ENCODE peak calls at places on chromosome 2, in eight cellular contexts. P is GM23338, E is K562, U is SK-N-SH, R is HepG2, H is GM12878, W is HL-60, S is HCT116. D is an unnamed sample.
A peak's percentile ranks its signal among the peaks of the same experiment; 100 is the strongest.

GRCh38 chr2:109613922-109614714 is at the start of the genes SEPTIN10 and SOWAHC:
- DNase-seq in P (peak; percentile 97), E (peak; percentile 23), U (peak; percentile 98), R (peak; percentile 98), H (peak; percentile 57), W (peak; percentile 11), S (peak; percentile 97), D (peak; percentile 92)

GRCh38 chr2:28356095-28356911 is 36.4 kb upstream of the FOSL2 start:
- DNase-seq in P (no peak), E (peak; percentile 63), U (peak; percentile 90), R (no peak), H (no peak), W (peak; percentile 60), S (no peak), D (no peak)

GRCh38 chr2:96306370-96306769 is 1.0 kb upstream of the SNRNP200 start:
- DNase-seq in P (no peak), E (no peak), U (no peak), R (peak; percentile 16), H (no peak), W (no peak), S (no peak), D (no peak)

GRCh38 chr2:65728477-65729180 is 296.2 kb upstream of the SPRED2 start:
- DNase-seq in P (no peak), E (no peak), U (no peak), R (no peak), H (no peak), W (no peak), S (peak; percentile 48), D (peak; percentile 42)

GRCh38 chr2:181273986-181274385 is 183.2 kb upstream of the ITGA4 start:
- DNase-seq in P (no peak), E (no peak), U (no peak), R (no peak), H (no peak), W (no peak), S (no peak), D (no peak)

GRCh38 chr2:224436634-224437033 is 34.7 kb upstream of the FAM124B start:
- DNase-seq in P (no peak), E (no peak), U (no peak), R (no peak), H (no peak), W (no peak), S (no peak), D (no peak)

GRCh38 chr2:85785027-85785822 is 31.4 kb downstream of the ATOH8 start:
- DNase-seq in P (no peak), E (no peak), U (no peak), R (no peak), H (no peak), W (no peak), S (no peak), D (no peak)

GRCh38 chr2:29215073-29215472 is 99.9 kb downstream of the CLIP4 start:
- DNase-seq in P (no peak), E (no peak), U (peak; percentile 7), R (no peak), H (no peak), W (no peak), S (no peak), D (no peak)

GRCh38 chr2:86302320-86302719 is 35.1 kb downstream of the REEP1 start:
- DNase-seq in P (no peak), E (no peak), U (no peak), R (no peak), H (no peak), W (no peak), S (no peak), D (no peak)

GRCh38 chr2:216339456-216340279 is 32.6 kb downstream of the MARCHF4 start:
- DNase-seq in P (peak; percentile 96), E (no peak), U (peak; percentile 59), R (no peak), H (no peak), W (no peak), S (no peak), D (no peak)

GRCh38 chr2:207330912-207331311 is 165.2 kb upstream of the KLF7 start:
- DNase-seq in P (no peak), E (no peak), U (no peak), R (no peak), H (peak; percentile 97), W (no peak), S (peak; percentile 94), D (peak; percentile 65)

GRCh38 chr2:17030070-17030469 is 364.4 kb upstream of the CYRIA start:
- DNase-seq in P (no peak), E (no peak), U (peak; percentile 64), R (no peak), H (no peak), W (no peak), S (no peak), D (no peak)

GRCh38 chr2:41187683-41188082 is 735.8 kb upstream of the SLC8A1 start:
- DNase-seq in P (no peak), E (no peak), U (no peak), R (no peak), H (no peak), W (no peak), S (no peak), D (no peak)
- TF ChIP-seq POLR2AphosphoS5 in P (no peak), E (no peak), U (no peak), R (no peak), H (no peak), W (no peak), S (no peak), D (no peak)

DNA sequence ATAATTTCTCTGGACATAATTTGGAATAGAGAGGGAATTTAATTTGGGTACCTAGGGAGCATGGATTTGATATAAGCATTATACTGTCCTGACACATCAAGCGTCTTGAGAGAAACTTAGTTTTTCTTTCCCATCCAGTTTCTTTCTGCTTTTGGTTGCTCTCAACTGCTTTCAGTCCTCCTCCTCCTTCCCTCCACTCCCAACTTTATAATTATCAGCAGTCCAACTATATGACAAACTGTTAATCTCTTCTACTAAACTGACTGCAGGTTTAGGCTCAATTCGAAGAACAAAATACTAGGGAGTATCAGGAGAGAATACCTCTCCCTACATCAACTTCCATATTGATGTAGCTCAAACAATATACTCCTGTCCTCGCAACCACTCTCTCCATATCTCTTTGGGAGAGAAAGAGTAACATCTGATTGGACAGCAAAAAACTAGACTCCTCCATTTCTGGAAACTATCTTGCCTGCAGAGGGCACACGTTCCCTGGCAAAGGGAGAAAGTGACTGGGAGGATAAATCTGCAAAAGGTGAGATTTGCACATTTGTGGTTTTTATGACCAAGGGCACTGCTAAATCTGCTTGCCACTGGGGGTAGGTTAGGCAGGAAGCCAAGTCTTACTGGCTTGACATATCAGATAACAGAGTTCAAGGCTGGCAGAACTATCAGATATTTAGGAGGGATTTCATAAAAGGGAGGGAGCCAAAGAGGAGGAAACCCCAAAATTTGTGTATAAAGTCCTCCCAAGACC is 40.1 kb downstream of the ICA1L start:
- DNase-seq in P (peak; percentile 73), E (peak; percentile 21), U (peak; percentile 64), R (peak; percentile 79), H (peak; percentile 61), W (peak; percentile 66), S (peak; percentile 61), D (peak; percentile 43)
- TF ChIP-seq REST in P (no peak), E (no peak), U (no peak), R (no peak), H (no peak), W (no peak), S (no peak), D (no peak)

DNA sequence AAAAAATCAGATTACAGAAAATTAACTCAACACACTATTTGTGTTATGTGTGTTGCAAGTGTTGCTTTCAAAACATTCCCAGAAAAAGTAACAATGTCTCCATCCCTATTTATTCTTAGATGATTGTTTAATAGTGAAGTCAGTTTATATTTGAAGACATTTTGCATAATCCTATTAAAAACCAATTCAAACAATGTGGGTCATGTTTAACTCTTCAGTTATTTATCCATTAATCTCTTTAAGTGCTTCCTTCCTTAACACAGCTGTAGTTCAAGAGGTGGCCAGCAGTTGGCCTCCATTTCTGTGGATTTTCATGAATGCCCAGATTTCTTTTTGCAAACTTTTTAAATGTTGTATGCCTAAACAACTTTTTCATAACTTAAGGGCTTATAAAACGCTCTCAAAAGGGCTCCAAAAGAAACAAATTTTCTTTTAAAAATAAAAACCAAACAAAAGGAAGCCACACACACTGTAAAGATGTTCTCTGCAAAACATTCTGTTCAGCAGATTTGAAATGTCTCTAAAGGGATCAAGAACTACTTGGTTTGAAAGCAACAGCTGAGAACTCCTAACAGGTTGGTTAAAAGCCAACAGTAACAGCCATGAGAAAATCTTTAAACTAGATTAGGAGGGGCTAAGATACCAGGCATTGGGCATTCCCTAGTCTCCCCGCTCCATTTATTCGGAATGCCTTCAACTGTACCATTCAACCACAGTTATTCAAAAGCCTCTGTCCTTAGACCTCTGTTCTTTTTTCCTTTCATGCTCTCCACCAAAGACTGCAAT is 71.5 kb downstream of the THADA start:
- DNase-seq in P (peak; percentile 28), E (peak; percentile 46), U (no peak), R (no peak), H (no peak), W (no peak), S (no peak), D (no peak)
- TF ChIP-seq CTCF in P (peak; percentile 49), E (peak; percentile 41), U (peak; percentile 55), R (no peak), H (peak; percentile 3), W (no peak), S (peak; percentile 52), D (peak; percentile 35)

GRCh38 chr2:218326315-218326714 is 30.3 kb upstream of the CATIP start:
- DNase-seq in P (no peak), E (no peak), U (no peak), R (no peak), H (no peak), W (no peak), S (no peak), D (no peak)

GRCh38 chr2:218322756-218323525 is 30.6 kb upstream of the TMBIM1 start:
- DNase-seq in P (peak; percentile 96), E (peak; percentile 98), U (peak; percentile 97), R (peak; percentile 97), H (no peak), W (peak; percentile 50), S (peak; percentile 46), D (no peak)

GRCh38 chr2:218325566-218326160 is 31.0 kb upstream of the CATIP start:
- DNase-seq in P (no peak), E (no peak), U (no peak), R (no peak), H (no peak), W (no peak), S (no peak), D (no peak)

GRCh38 chr2:218320704-218321336 is 28.5 kb upstream of the TMBIM1 start:
- DNase-seq in P (no peak), E (no peak), U (no peak), R (no peak), H (no peak), W (no peak), S (no peak), D (no peak)

DNA sequence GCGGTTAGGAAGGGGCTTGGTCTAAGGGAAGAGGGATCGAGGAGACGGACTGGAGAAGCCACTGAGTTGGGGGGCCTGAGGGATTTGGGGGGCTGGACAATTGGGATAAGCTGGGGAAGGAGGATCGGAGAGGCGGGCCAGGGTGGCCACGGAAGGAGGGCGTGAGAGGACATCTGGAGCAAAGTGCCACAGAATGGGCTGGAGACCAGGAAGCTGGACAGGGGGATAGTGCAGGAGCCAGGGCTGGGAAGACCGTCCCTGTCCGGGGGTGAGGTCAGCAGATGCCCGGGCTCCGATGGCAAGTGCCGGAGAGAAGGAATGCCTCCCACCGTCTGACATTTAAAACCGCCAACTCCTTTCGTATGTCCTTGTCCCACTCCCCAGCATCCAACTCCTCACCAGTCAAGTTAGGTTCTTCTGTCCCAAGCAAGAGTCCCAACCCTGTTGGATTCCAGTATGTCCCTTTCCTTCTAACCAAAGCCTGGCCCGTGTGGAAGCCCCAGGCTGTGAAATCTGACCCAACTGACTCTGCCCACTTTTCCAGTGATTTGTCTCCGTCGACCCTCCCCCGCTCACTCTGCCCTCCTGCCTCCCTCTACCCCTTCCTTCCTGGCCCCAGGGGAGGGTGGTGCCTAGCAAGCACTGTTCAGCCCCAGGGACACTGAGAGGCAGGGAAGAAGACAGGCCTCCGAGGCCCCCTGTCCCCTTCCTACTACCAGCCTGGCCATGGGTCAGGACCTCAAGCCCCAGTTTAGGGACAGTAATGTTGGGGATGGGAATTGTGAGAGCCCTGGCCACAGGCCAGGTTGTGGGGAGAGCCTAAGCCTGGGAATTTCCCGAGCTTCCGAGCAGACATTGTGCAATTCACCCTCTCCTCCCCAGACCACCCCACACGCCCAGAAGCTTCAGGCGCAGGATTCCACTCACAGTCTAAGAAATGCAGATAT is 31.5 kb upstream of the TMBIM1 start:
- DNase-seq in P (peak; percentile 81), E (no peak), U (no peak), R (peak; percentile 66), H (no peak), W (peak; percentile 38), S (no peak), D (no peak)
- TF ChIP-seq POLR2AphosphoS5 in P (peak; percentile 49), E (no peak), U (no peak), R (peak; percentile 67), H (no peak), W (no peak), S (peak; percentile 58), D (no peak)